ENCODE peak calls at places on chromosomes 4 and X, in nine cellular contexts. J is pancreas; B is K562; I is H9; V is hepatocyte; X is uterus; Q is lower lobe of right lung; Y is stomach; U is CD8-positive, alpha-beta T cell. O is an unnamed sample.

GRCh38 chr4:177190995-177191568 is 118.6 kb upstream of the NEIL3 start:
- DNase-seq in Y (no peak), X (no peak), I (no peak), J (no peak), Q (no peak), V (peak; percentile 6), U (no peak), B (no peak), O (no peak)

GRCh38 chr4:154465085-154465484 is 26.5 kb downstream of the DCHS2 start:
- DNase-seq in U (no peak), Y (no peak), J (no peak), V (no peak), Q (no peak), X (no peak), B (no peak), I (no peak), O (no peak)

GRCh38 chr4:79651516-79651915 is 243.5 kb upstream of the GK2 start:
- DNase-seq in B (no peak), Y (no peak), I (peak; percentile 39), X (no peak), U (no peak), J (no peak), Q (no peak), V (no peak), O (no peak)

GRCh38 chr4:125105561-125105960 is 209.2 kb upstream of the FAT4 start:
- DNase-seq in Y (no peak), B (no peak), Q (no peak), V (no peak), J (no peak), X (no peak), I (no peak), U (no peak), O (no peak)

GRCh38 chrX:13666836-13667235 is 13.9 kb downstream of the TCEANC start:
- DNase-seq in U (no peak), Y (no peak), Q (no peak), I (no peak), V (no peak), J (no peak), X (no peak), B (no peak), O (peak; percentile 82)

GRCh38 chrX:155417769-155418168 is 35.9 kb downstream of the F8A2 start:
- DNase-seq in J (no peak), Q (no peak), U (no peak), I (no peak), Y (no peak), X (no peak), B (no peak), V (no peak), O (no peak)

GRCh38 chrX:129323115-129323514 is 200.2 kb downstream of the SMARCA1 start:
- DNase-seq in X (no peak), J (no peak), Y (no peak), Q (no peak), I (no peak), B (no peak), V (no peak), U (no peak), O (no peak)

GRCh38 chr4:131603705-131604104 is 1545.4 kb upstream of the PCDH10 start:
- DNase-seq in V (no peak), I (no peak), X (no peak), B (no peak), U (no peak), Y (no peak), J (no peak), Q (no peak), O (no peak)

GRCh38 chrX:11367609-11368430 is 74.6 kb downstream of the AMELX start:
- DNase-seq in X (no peak), Q (no peak), B (peak; percentile 62), Y (no peak), J (no peak), U (no peak), I (no peak), V (no peak), O (no peak)

GRCh38 chrX:115946059-115946458 is 224.5 kb upstream of the AGTR2 start:
- DNase-seq in I (no peak), V (no peak), X (no peak), Q (no peak), Y (no peak), J (no peak), U (no peak), B (no peak), O (no peak)

GRCh38 chr4:153804742-153805141 is 15.9 kb upstream of the SFRP2 start:
- DNase-seq in J (no peak), B (no peak), X (no peak), V (peak; percentile 70), U (no peak), Y (no peak), Q (no peak), I (no peak), O (no peak)

GRCh38 chr4:86092684-86093083 is 267.2 kb downstream of the MAPK10 start:
- DNase-seq in Q (no peak), V (no peak), I (no peak), U (no peak), B (no peak), X (no peak), J (no peak), Y (no peak), O (no peak)

GRCh38 chrX:72048515-72049455 is 82.9 kb downstream of the RTL5 start:
- DNase-seq in B (no peak), V (peak; percentile 28), Q (no peak), I (no peak), J (no peak), U (no peak), X (no peak), Y (no peak), O (no peak)

GRCh38 chr4:74320559-74321118 is 12.4 kb downstream of the EPGN start:
- DNase-seq in U (no peak), I (peak; percentile 66), J (no peak), Y (peak; percentile 43), V (peak; percentile 82), X (no peak), B (peak; percentile 17), Q (peak; percentile 57), O (peak; percentile 84)

GRCh38 chrX:19602866-19603620 is 87.7 kb upstream of the MAP3K15 start:
- DNase-seq in Y (no peak), J (no peak), X (no peak), B (peak; percentile 7), V (no peak), Q (no peak), I (no peak), U (no peak), O (no peak)

DNA sequence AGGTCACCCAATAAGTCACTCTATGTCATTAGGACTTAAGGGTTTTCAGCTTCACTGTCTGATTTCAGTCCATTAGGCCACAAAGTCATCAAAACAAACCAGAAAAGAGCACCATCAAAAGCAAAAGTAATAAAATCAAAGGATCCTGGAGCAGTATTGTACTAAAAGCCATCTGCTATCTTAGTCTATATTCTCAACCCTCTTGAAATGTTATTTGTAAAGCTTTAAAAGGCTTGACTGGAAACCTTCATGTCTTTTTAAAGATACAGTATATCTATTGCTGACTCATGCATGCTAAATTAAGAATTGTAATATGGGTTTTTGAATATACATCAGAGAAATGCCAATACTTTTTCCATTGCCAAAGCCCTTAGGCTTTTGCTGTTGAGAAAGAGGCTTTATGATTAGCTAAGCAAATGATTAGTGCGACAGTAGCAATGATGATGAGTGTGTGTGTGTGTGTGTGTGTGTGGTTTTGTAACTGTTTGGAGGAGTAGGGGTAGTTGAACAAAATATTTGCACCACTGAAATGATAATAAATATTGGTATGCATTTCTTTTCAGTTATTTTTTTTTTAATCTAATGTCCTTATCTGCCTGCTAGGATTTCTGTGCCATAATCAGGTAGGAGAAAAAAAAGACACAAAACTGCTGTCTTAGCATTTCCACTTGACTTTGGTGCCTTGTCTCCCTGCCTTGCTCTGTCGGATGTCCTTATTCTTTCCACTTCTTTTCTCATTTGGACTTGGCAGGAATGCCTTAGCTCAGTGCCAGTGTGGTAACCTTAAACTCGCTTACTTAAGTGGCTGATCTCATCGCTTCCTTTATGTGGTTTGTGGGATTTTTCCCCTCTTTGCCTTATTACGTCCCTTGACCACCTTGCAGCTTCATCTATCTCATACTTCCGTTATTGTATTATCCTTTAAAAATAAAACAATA is 119.7 kb downstream of the PCDH7 start:
- DNase-seq in I (no peak), Q (no peak), V (peak; percentile 29), J (no peak), U (no peak), X (no peak), B (no peak), Y (no peak), O (no peak)
- H3K4me1 ChIP-seq in I (no peaks in the 10 kb centered on the region), Q (no peaks in the 10 kb centered on the region), V (peaks cover 36% of the 10 kb centered on the region), J (no peaks in the 10 kb centered on the region), U (no peaks in the 10 kb centered on the region), X (no peaks in the 10 kb centered on the region), B (no peaks in the 10 kb centered on the region), Y (no peaks in the 10 kb centered on the region), O (no peaks in the 10 kb centered on the region)

GRCh38 chr4:169183581-169183980 is 87.2 kb downstream of the SH3RF1 start:
- DNase-seq in U (no peak), J (no peak), X (no peak), I (no peak), B (no peak), V (no peak), Q (no peak), Y (no peak), O (no peak)
- H3K4me1 ChIP-seq in U (no peaks in the 10 kb centered on the region), J (peaks cover 13% of the 10 kb centered on the region), X (no peaks in the 10 kb centered on the region), I (no peaks in the 10 kb centered on the region), B (no peaks in the 10 kb centered on the region), V (peaks cover 29% of the 10 kb centered on the region), Q (peaks cover 34% of the 10 kb centered on the region), Y (peaks cover 27% of the 10 kb centered on the region), O (no peaks in the 10 kb centered on the region)

GRCh38 chr4:80876810-80877209 is 153.7 kb upstream of the BMP3 start:
- DNase-seq in I (no peak), J (no peak), Y (no peak), U (no peak), X (no peak), V (no peak), B (no peak), Q (no peak), O (no peak)

GRCh38 chr4:80878218-80878617 is 152.3 kb upstream of the BMP3 start:
- DNase-seq in B (no peak), J (no peak), U (no peak), X (no peak), V (no peak), I (no peak), Q (no peak), Y (no peak), O (no peak)

DNA sequence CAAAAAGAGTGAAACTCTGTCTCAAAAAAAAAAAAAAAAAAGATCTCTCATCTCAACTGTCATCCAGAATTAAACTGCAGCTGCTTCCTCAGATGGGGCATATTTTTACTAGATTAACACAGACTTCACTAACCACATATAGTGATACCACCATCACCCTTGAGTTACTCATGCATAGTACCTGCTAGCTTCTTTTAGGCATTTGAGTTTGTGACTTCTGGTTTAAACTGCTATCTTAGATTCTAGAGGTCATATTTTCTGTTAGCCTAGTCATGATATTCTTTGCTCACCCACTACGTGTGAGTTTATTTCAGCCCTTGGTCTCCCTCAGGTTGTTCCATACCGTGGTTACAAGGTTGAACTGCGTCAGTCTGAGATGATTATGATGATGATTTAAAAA is 154.9 kb upstream of the BMP3 start:
- DNase-seq in Q (no peak), X (no peak), U (no peak), B (no peak), J (no peak), I (no peak), Y (no peak), V (no peak), O (no peak)
- H3K4me1 ChIP-seq in Q (no peaks in the 10 kb centered on the region), X (no peaks in the 10 kb centered on the region), U (no peaks in the 10 kb centered on the region), B (no peaks in the 10 kb centered on the region), J (no peaks in the 10 kb centered on the region), I (no peaks in the 10 kb centered on the region), Y (no peaks in the 10 kb centered on the region), V (no peaks in the 10 kb centered on the region), O (no peaks in the 10 kb centered on the region)

DNA sequence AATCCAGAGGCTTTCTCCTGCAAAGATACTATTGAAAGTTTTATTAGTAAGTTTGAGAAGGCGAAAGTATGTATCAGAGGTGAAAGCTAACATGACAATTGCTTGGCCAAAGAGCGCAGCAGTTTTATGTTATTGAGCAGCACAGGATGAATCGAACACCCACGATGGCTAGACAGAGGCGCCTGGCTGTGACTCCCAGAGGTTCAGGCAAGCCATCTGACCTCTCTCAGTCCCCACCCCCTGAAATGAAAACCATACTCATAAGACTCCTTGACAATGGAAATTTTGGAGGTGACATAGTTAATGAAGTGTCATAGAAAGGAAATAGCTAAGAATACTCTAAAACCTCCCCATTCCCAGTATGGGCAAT is 70.6 kb downstream of the MGST2 start:
- DNase-seq in U (no peak), V (no peak), I (no peak), X (no peak), J (no peak), Y (no peak), Q (no peak), B (no peak), O (peak; percentile 81)
- H3K4me1 ChIP-seq in U (peaks cover 7% of the 10 kb centered on the region), V (peaks cover 41% of the 10 kb centered on the region), I (peaks cover 6% of the 10 kb centered on the region), X (peaks cover 8% of the 10 kb centered on the region), J (peaks cover 31% of the 10 kb centered on the region), Y (peaks cover 30% of the 10 kb centered on the region), Q (peaks cover 51% of the 10 kb centered on the region), B (peaks cover 8% of the 10 kb centered on the region), O (peaks cover 61% of the 10 kb centered on the region)

O was measured in Karpas-422.